ENCODE peak calls at places on chromosomes 7 and 10, in nine cellular contexts. K is stomach, S is HFF-Myc, D is brain microvascular endothelial cell, I is IMR-90, B is uterus, N is nephron progenitor cell, C is OCI-LY7, E is GM13976. L is an unnamed sample.

GRCh38 chr7:32259917-32260596 is 189.8 kb upstream of the PDE1C start:
- DNase-seq in B (no peak), D (no peak), E (peak), K (no peak), C (no peak), I (no peak), S (no peak), N (no peak), L (peak)

GRCh38 chr7:44645254-44645653 is 38.8 kb downstream of the OGDH start:
- DNase-seq in K (no peak), N (no peak), I (no peak), C (no peak), S (no peak), E (no peak), B (no peak), D (no peak), L (no peak)

GRCh38 chr10:43294241-43294658 is 27.4 kb upstream of the RASGEF1A start:
- DNase-seq in B (no peak), C (no peak), D (no peak), I (no peak), E (no peak), K (no peak), S (no peak), N (no peak), L (peak)

GRCh38 chr7:64359543-64359942 is 45.8 kb downstream of the ZNF736 start:
- DNase-seq in E (no peak), N (no peak), K (no peak), C (no peak), S (no peak), D (no peak), B (no peak), I (no peak), L (no peak)

GRCh38 chr10:75096749-75097148 is 14.7 kb upstream of the SAMD8 start:
- DNase-seq in I (no peak), D (no peak), N (no peak), C (no peak), B (no peak), S (no peak), K (no peak), E (no peak), L (no peak)

GRCh38 chr7:68613897-68614296 is 984.4 kb upstream of the AUTS2 start:
- DNase-seq in K (no peak), I (no peak), N (no peak), C (no peak), S (no peak), D (no peak), B (no peak), E (no peak), L (no peak)

GRCh38 chr10:62284221-62284620 is 15.6 kb upstream of the RTKN2 start:
- DNase-seq in D (no peak), N (no peak), K (no peak), B (no peak), E (no peak), S (no peak), C (no peak), I (no peak), L (no peak)

GRCh38 chr7:44307301-44307900 is 18.0 kb downstream of the CAMK2B start:
- DNase-seq in I (peak), S (peak), C (peak), E (peak), D (peak), B (no peak), K (peak), N (peak), L (peak)

GRCh38 chr7:32217841-32218467 is 147.7 kb upstream of the PDE1C start:
- DNase-seq in K (no peak), C (no peak), B (no peak), I (no peak), N (no peak), E (no peak), S (no peak), D (no peak), L (no peak)

GRCh38 chr7:159197066-159197975 is 52.7 kb upstream of the VIPR2 start:
- DNase-seq in K (no peak), I (no peak), E (no peak), B (peak), D (no peak), C (peak), S (no peak), N (no peak), L (no peak)

GRCh38 chr7:80884511-80885195 is 34.2 kb downstream of the SEMA3C start:
- DNase-seq in N (no peak), S (no peak), I (peak), D (no peak), B (no peak), C (no peak), K (no peak), E (no peak), L (no peak)

GRCh38 chr7:133807610-133808543 is 319.3 kb upstream of the LRGUK start:
- DNase-seq in C (no peak), N (no peak), S (no peak), B (no peak), I (no peak), E (no peak), D (no peak), K (no peak), L (no peak)

GRCh38 chr7:27146491-27147210 is 923 bp downstream of the HOXA6 start:
- DNase-seq in N (peak), D (no peak), B (no peak), E (no peak), C (no peak), K (no peak), S (no peak), I (no peak), L (no peak)

GRCh38 chr7:43211276-43211675 is 98.8 kb downstream of the HECW1 start:
- DNase-seq in E (no peak), B (no peak), S (no peak), K (no peak), D (no peak), C (no peak), N (no peak), I (no peak), L (no peak)

GRCh38 chr7:46004965-46005364 is 83.9 kb upstream of the IGFBP3 start:
- DNase-seq in N (no peak), S (no peak), E (no peak), D (no peak), K (no peak), B (no peak), I (no peak), C (no peak), L (no peak)

GRCh38 chr7:35003679-35004278 is 33.5 kb downstream of the DPY19L1 start:
- DNase-seq in B (peak), E (no peak), S (peak), K (peak), D (peak), C (no peak), N (peak), I (peak), L (no peak)

GRCh38 chr7:44618754-44619153 is 12.3 kb downstream of the OGDH start:
- DNase-seq in E (no peak), B (no peak), I (no peak), C (no peak), K (no peak), S (no peak), D (no peak), N (no peak), L (no peak)

GRCh38 chr7:2860627-2861133 is 16.6 kb upstream of the GNA12 start:
- DNase-seq in C (no peak), B (no peak), K (peak), D (no peak), I (no peak), S (no peak), N (no peak), E (no peak), L (no peak)

GRCh38 chr10:110376021-110376773 is 71.5 kb upstream of the SMNDC1 start:
- DNase-seq in S (no peak), I (no peak), D (no peak), E (no peak), N (peak), K (no peak), B (no peak), C (no peak), L (no peak)

GRCh38 chr10:70990661-70991060 is 102.3 kb upstream of the PCBD1 start:
- DNase-seq in K (no peak), N (no peak), I (no peak), C (no peak), S (no peak), B (no peak), D (no peak), E (no peak), L (no peak)

GRCh38 chr7:137618748-137619147 is 228.0 kb downstream of the DGKI start:
- DNase-seq in B (no peak), N (no peak), C (no peak), E (no peak), S (no peak), D (no peak), K (no peak), I (peak), L (no peak)

DNA sequence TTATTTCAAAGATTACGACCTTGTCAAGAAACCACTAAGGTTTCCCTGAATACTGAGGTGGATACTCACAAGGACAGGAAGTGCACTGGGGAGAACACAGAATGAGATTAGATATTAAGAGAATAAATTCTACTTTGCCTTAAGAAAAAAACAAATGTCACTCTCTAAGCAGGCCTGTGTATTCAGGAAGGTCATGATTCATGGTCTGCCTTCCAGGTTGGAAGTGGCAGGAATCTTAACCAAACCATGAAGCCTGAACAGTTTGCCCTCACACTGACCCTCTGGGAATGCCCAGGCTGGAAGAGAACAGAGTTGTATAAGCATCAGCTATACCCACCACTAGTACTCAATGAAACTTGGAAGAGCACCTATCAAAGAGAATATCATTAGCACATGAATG is 227.6 kb downstream of the DGKI start:
- DNase-seq in S (no peak), I (no peak), K (no peak), D (no peak), B (no peak), C (no peak), N (no peak), E (no peak), L (no peak)
- TF ChIP-seq CTCF in S (no peak), I (no peak), K (no peak), D (no peak), B (no peak), C (no peak), N (no peak), E (no peak), L (no peak)

DNA sequence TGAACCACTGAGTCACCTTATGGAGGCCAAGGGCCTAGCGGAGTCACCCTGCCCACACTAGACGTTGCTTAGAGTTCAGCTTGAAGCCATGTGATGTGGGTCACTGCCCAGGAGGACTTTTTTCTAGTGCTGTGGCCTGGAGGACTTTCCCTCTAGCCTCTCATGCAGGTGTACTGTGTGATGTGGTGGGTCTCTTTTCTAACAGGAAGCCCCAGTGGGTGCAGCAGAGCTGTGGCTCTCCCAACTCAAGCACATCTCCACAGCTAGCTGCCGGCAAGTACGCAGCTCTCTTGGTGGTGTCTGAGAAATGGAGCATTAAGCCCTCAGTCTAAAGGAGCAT is 13.6 kb downstream of the POR start:
- DNase-seq in K (no peak), D (no peak), B (no peak), C (no peak), E (peak), S (no peak), I (no peak), N (no peak), L (peak)
- TF ChIP-seq CTCF in K (no peak), D (no peak), B (no peak), C (no peak), E (no peak), S (no peak), I (no peak), N (no peak), L (no peak)

GRCh38 chr10:113457408-113457807 is 95.4 kb upstream of the HABP2 start:
- DNase-seq in D (no peak), I (no peak), K (no peak), E (no peak), C (no peak), B (no peak), S (no peak), N (no peak), L (no peak)

GRCh38 chr10:113456741-113457140 is 96.1 kb upstream of the HABP2 start:
- DNase-seq in B (no peak), S (no peak), E (no peak), D (no peak), C (no peak), K (no peak), I (no peak), N (no peak), L (no peak)

GRCh38 chr10:113453351-113453750 is 99.5 kb upstream of the HABP2 start:
- DNase-seq in D (no peak), N (no peak), C (no peak), B (no peak), I (no peak), E (no peak), K (no peak), S (no peak), L (no peak)

GRCh38 chr10:113452146-113452545 is 100.7 kb upstream of the HABP2 start:
- DNase-seq in C (no peak), I (no peak), D (no peak), K (no peak), N (no peak), E (no peak), B (no peak), S (no peak), L (no peak)

GRCh38 chr10:113454341-113455061 is 98.4 kb upstream of the HABP2 start:
- DNase-seq in I (peak), C (peak), K (peak), D (peak), S (no peak), B (peak), N (peak), E (peak), L (peak)
- TF ChIP-seq CTCF in I (peak), C (peak), K (peak), D (peak), S (peak), B (peak), N (peak), E (peak), L (peak)

GRCh38 chr7:138726288-138726687 is 25.1 kb upstream of the SVOPL start:
- DNase-seq in D (no peak), B (no peak), S (no peak), E (peak), C (no peak), K (no peak), I (no peak), N (no peak), L (no peak)
- TF ChIP-seq CTCF in D (peak), B (no peak), S (no peak), E (no peak), C (peak), K (no peak), I (no peak), N (no peak), L (peak)